ENCODE peak calls at places on chromosome 17, in eight cellular contexts. U is lower leg skin, Z is BJ, A is GM23248, V is endodermal cell, L is heart right ventricle, Q is BE2C, D is AG10803. K is an unnamed sample.

GRCh38 chr17:10879110-10879509 is 41.2 kb upstream of the PIRT start:
- DNase-seq in U (no peak), Z (no peak), A (peak), V (peak), L (peak), Q (no peak), D (no peak), K (peak)

GRCh38 chr17:35864853-35865252 is 3.8 kb downstream of the HEATR9 start:
- DNase-seq in U (no peak), Z (no peak), A (no peak), V (no peak), L (no peak), Q (no peak), D (no peak), K (no peak)

GRCh38 chr17:73989671-73990070 is 213.8 kb upstream of the RPL38 start:
- DNase-seq in U (no peak), Z (no peak), A (no peak), V (no peak), L (no peak), Q (no peak), D (no peak), K (no peak)

GRCh38 chr17:59355695-59356323 is 24.4 kb downstream of the YPEL2 start:
- DNase-seq in U (no peak), Z (no peak), A (no peak), V (no peak), L (no peak), Q (no peak), D (peak), K (no peak)

GRCh38 chr17:62194401-62194800 is 129.3 kb upstream of the MED13 start:
- DNase-seq in U (no peak), Z (no peak), A (no peak), V (no peak), L (no peak), Q (no peak), D (no peak), K (no peak)

GRCh38 chr17:82231562-82232321 is 2.9 kb downstream of the SLC16A3 start:
- DNase-seq in U (peak), Z (no peak), A (peak), V (peak), L (peak), Q (peak), D (peak), K (peak)

GRCh38 chr17:27226611-27227234 is 67.2 kb upstream of the WSB1 start:
- DNase-seq in U (no peak), Z (no peak), A (peak), V (no peak), L (no peak), Q (no peak), D (peak), K (peak)

GRCh38 chr17:58331815-58332719 is 3.5 kb upstream of the TSPOAP1 start:
- DNase-seq in U (no peak), Z (no peak), A (no peak), V (no peak), L (peak), Q (no peak), D (no peak), K (no peak)

GRCh38 chr17:9217151-9218067 is 196.1 kb downstream of the NTN1 start:
- DNase-seq in U (no peak), Z (peak), A (peak), V (peak), L (no peak), Q (no peak), D (peak), K (peak)

GRCh38 chr17:2794116-2794803 is 2.0 kb upstream of the RAP1GAP2 start:
- DNase-seq in U (no peak), Z (no peak), A (no peak), V (no peak), L (no peak), Q (no peak), D (no peak), K (no peak)

GRCh38 chr17:16652847-16653366 is 743 bp downstream of the ZNF624 start:
- DNase-seq in U (no peak), Z (no peak), A (no peak), V (no peak), L (no peak), Q (no peak), D (no peak), K (peak)

GRCh38 chr17:81578561-81579225 is 26.5 kb upstream of the FAAP100 start:
- DNase-seq in U (no peak), Z (no peak), A (no peak), V (no peak), L (no peak), Q (no peak), D (no peak), K (no peak)

GRCh38 chr17:81052199-81052997 is 17.4 kb downstream of the BAIAP2 start:
- DNase-seq in U (no peak), Z (no peak), A (no peak), V (no peak), L (no peak), Q (peak), D (no peak), K (no peak)

GRCh38 chr17:75237100-75238014 is 24.0 kb downstream of the GGA3 start:
- DNase-seq in U (no peak), Z (no peak), A (no peak), V (no peak), L (no peak), Q (no peak), D (no peak), K (no peak)

GRCh38 chr17:61431594-61432311 is 20.5 kb upstream of the TBX4 start:
- DNase-seq in U (no peak), Z (no peak), A (peak), V (peak), L (no peak), Q (no peak), D (peak), K (peak)

GRCh38 chr17:40070895-40071719 is 8.3 kb downstream of the THRA start:
- DNase-seq in U (no peak), Z (no peak), A (peak), V (peak), L (peak), Q (no peak), D (no peak), K (no peak)

GRCh38 chr17:80374039-80374731 is 40.8 kb upstream of the ENDOV start:
- DNase-seq in U (no peak), Z (no peak), A (no peak), V (no peak), L (no peak), Q (no peak), D (no peak), K (no peak)

GRCh38 chr17:32927724-32928526 is at the start of gene TMEM98:
- DNase-seq in U (no peak), Z (no peak), A (peak), V (peak), L (peak), Q (peak), D (peak), K (peak)

GRCh38 chr17:79983456-79983855 is 52.2 kb downstream of the TBC1D16 start:
- DNase-seq in U (no peak), Z (no peak), A (no peak), V (no peak), L (no peak), Q (no peak), D (no peak), K (no peak)

GRCh38 chr17:298791-299450 is 53.7 kb downstream of the RPH3AL start:
- DNase-seq in U (no peak), Z (no peak), A (no peak), V (no peak), L (peak), Q (no peak), D (no peak), K (peak)

GRCh38 chr17:353213-353837 is 718 bp upstream of the RPH3AL start:
- DNase-seq in U (no peak), Z (no peak), A (no peak), V (no peak), L (no peak), Q (no peak), D (no peak), K (no peak)

GRCh38 chr17:20234266-20234665 is 225.1 kb downstream of the SPECC1 start:
- DNase-seq in U (no peak), Z (no peak), A (no peak), V (no peak), L (no peak), Q (no peak), D (no peak), K (no peak)
- H3K4me3 ChIP-seq in U (no peak), Z (no peak), A (no peak), V (no peak), L (no peak), Q (no peak), D (no peak), K (no peak)

GRCh38 chr17:76544123-76544915 is 4.5 kb downstream of the PRCD start:
- DNase-seq in U (no peak), Z (no peak), A (no peak), V (no peak), L (peak), Q (peak), D (no peak), K (peak)
- H3K4me3 ChIP-seq in U (no peak), Z (no peak), A (no peak), V (no peak), L (no peak), Q (peak), D (no peak), K (no peak)

DNA sequence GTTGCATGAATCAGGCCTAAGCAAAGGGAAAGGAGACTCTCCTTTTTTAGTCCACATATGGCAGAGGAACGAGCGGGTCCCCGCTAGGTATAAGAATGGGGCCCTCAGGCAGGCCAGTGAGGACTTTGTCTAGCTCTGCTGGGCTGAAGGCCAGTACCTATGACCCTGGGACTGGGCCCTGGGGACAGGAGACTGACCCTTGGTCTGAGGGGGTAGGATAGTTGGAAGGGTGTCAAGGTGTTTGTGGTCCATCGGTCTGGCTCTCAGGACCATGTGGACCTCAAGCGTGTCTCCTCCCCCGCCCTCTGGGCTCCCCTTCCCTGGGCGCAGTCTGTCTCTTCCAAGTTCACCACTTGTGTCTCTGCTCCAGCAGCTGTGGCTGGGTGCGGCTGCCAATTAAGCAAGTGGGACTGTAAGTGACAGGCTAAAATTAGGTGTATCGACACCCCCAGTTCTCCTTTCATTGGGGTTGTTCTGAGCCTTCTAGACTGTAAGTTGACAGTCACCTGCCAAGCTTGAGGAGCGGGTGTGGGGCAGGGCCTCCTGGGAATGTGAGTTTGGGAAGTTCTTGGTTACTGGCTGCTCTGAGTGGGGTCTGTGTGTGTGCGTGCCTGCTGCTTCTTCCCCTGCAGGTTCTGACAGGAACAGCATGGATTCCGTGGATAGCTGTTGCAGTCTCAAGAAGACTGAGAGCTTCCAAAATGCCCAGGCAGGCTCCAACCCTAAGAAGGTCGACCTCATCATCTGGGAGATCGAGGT is 24.5 kb downstream of the AKAP1 start:
- DNase-seq in U (no peak), Z (no peak), A (no peak), V (peak), L (peak), Q (peak), D (no peak), K (no peak)
- H3K4me3 ChIP-seq in U (no peak), Z (no peak), A (no peak), V (no peak), L (no peak), Q (no peak), D (no peak), K (no peak)

GRCh38 chr17:14429084-14429483 is 128.2 kb downstream of the HS3ST3B1 start:
- DNase-seq in U (no peak), Z (no peak), A (no peak), V (no peak), L (no peak), Q (no peak), D (no peak), K (no peak)

GRCh38 chr17:14427914-14428639 is 127.2 kb downstream of the HS3ST3B1 start:
- DNase-seq in U (no peak), Z (no peak), A (no peak), V (no peak), L (no peak), Q (no peak), D (no peak), K (no peak)

GRCh38 chr17:14434506-14434905 is 133.6 kb downstream of the HS3ST3B1 start:
- DNase-seq in U (no peak), Z (no peak), A (no peak), V (no peak), L (no peak), Q (no peak), D (no peak), K (no peak)

GRCh38 chr17:14432058-14432457 is 131.2 kb downstream of the HS3ST3B1 start:
- DNase-seq in U (no peak), Z (no peak), A (no peak), V (no peak), L (no peak), Q (no peak), D (no peak), K (no peak)

DNA sequence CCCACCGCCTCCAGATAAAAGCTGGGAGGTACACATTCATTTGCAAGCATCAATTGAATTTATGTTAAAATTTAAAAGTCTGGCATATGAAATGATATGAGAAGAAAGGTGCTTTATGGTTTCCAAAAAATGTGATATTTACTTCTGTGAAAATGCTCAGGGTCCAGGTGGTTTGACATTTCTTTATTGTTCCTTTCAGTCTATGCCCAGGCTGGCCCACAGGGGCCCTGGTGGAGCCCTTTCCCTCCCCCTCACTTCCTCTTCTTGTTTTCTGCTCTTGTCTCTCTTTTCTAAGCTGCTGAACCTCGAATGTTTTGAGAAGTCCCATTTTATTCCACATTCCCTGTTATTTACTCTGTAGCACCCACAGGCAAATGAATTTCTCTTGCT is 127.8 kb downstream of the HS3ST3B1 start:
- DNase-seq in U (no peak), Z (no peak), A (no peak), V (no peak), L (no peak), Q (no peak), D (no peak), K (no peak)
- H3K4me3 ChIP-seq in U (no peak), Z (no peak), A (no peak), V (no peak), L (no peak), Q (no peak), D (no peak), K (no peak)

DNA sequence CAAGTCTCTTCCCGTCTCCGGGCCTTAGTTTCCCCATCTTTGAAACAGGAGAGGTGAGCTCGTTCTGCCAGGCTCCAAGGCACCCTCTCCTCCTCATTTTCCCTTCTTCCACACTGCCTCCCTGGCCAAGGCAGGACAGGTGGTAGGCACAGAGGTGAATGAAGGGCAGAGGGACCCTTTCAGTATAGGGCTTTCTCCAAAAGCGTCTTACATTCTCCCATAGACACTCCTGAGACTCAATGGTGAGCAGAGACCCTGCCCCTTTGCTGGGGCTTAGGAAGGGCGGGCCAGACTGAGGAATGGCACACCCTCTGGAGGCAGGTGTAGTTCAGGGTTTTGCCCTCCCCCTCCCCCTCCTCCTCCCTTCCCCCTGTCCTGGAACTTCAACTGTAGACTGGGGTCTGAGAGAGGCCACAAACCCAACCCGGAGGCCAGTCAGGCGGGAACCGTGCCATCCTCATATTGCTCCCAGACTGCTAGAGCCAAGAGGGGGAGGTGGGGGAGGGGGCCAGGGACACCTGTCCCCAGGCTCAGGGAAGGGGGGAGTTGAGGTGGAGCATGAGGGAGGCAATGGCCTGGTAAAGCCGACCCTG is 1.9 kb downstream of the PLEKHH3 start:
- DNase-seq in U (no peak), Z (no peak), A (no peak), V (peak), L (no peak), Q (no peak), D (no peak), K (peak)
- H3K4me3 ChIP-seq in U (peak), Z (peak), A (peak), V (peak), L (peak), Q (peak), D (peak), K (peak)

GRCh38 chr17:66466421-66466820 is 164.0 kb downstream of the PRKCA start:
- DNase-seq in U (no peak), Z (no peak), A (no peak), V (no peak), L (no peak), Q (no peak), D (no peak), K (no peak)

GRCh38 chr17:66468241-66469087 is 166.1 kb downstream of the PRKCA start:
- DNase-seq in U (peak), Z (no peak), A (peak), V (no peak), L (no peak), Q (no peak), D (peak), K (peak)

GRCh38 chr17:66467766-66468165 is 165.4 kb downstream of the PRKCA start:
- DNase-seq in U (no peak), Z (no peak), A (peak), V (no peak), L (no peak), Q (no peak), D (peak), K (peak)

GRCh38 chr17:66465701-66466100 is 163.3 kb downstream of the PRKCA start:
- DNase-seq in U (no peak), Z (no peak), A (no peak), V (no peak), L (no peak), Q (no peak), D (no peak), K (no peak)

DNA sequence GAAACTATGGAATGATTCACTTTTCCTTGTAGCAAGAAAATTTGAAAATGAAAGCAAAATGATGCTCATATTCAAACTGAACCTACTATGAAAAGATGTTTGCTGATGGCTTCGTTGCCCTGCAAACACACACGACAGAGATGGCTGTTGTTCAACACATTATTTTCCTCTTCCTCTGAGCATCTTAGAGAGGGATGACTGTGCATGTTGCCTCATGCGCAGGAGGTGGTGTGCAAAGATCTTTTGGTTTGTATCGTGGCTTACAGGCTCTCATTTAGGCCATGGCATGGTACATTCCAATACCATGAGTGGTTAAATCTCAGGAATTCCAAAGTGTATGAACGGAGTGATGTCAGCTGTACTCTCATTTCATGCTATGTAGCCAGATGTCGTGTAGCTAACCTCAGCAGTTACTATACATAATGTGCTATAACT is 164.5 kb downstream of the PRKCA start:
- DNase-seq in U (no peak), Z (peak), A (peak), V (no peak), L (no peak), Q (no peak), D (peak), K (peak)
- H3K4me3 ChIP-seq in U (no peak), Z (no peak), A (peak), V (no peak), L (no peak), Q (no peak), D (peak), K (peak)

GRCh38 chr17:44308320-44308818 is at the start of gene RUNDC3A:
- DNase-seq in U (peak), Z (no peak), A (peak), V (peak), L (peak), Q (peak), D (peak), K (peak)
- H3K4me3 ChIP-seq in U (no peak), Z (peak), A (peak), V (peak), L (peak), Q (peak), D (peak), K (peak)

GRCh38 chr17:45394913-45395568 is 37.6 kb downstream of the ARHGAP27 start:
- DNase-seq in U (no peak), Z (peak), A (peak), V (peak), L (peak), Q (peak), D (peak), K (peak)
- H3K4me3 ChIP-seq in U (no peak), Z (peak), A (peak), V (no peak), L (no peak), Q (peak), D (peak), K (no peak)